ENCODE peak calls at places on chromosomes 12 and 14, in six cellular contexts. One of them, this sample, is unnamed.

GRCh38 chr14:70045715-70046535 is 142.8 kb downstream of the SLC8A3 start:
- DNase-seq in AG10803: peak; percentile 43
- DNase-seq in fibroblast of lung: peak; percentile 44
- DNase-seq in right lobe of liver: peak; percentile 85
- DNase-seq in CD8-positive, alpha-beta T cell: no peak
- DNase-seq in esophagus squamous epithelium: no peak
- DNase-seq in this sample: no peak

GRCh38 chr12:114876968-114877680 is 193.1 kb upstream of the TBX3 start:
- DNase-seq in AG10803: no peak
- DNase-seq in fibroblast of lung: no peak
- DNase-seq in right lobe of liver: no peak
- DNase-seq in CD8-positive, alpha-beta T cell: no peak
- DNase-seq in esophagus squamous epithelium: no peak
- DNase-seq in this sample: no peak

GRCh38 chr14:64838656-64839055 is 41.1 kb downstream of the SPTB start:
- DNase-seq in AG10803: no peak
- DNase-seq in fibroblast of lung: no peak
- DNase-seq in right lobe of liver: no peak
- DNase-seq in CD8-positive, alpha-beta T cell: no peak
- DNase-seq in esophagus squamous epithelium: no peak
- DNase-seq in this sample: no peak

GRCh38 chr14:53519137-53519536 is 366.0 kb upstream of the DDHD1 start:
- DNase-seq in AG10803: peak; percentile 56
- DNase-seq in fibroblast of lung: no peak
- DNase-seq in right lobe of liver: no peak
- DNase-seq in CD8-positive, alpha-beta T cell: no peak
- DNase-seq in esophagus squamous epithelium: no peak
- DNase-seq in this sample: no peak

GRCh38 chr12:76117067-76117691 is 32.7 kb upstream of the NAP1L1 start:
- DNase-seq in AG10803: no peak
- DNase-seq in fibroblast of lung: no peak
- DNase-seq in right lobe of liver: no peak
- DNase-seq in CD8-positive, alpha-beta T cell: no peak
- DNase-seq in esophagus squamous epithelium: no peak
- DNase-seq in this sample: no peak

GRCh38 chr12:14283489-14284144 is 81.9 kb upstream of the ATF7IP start:
- DNase-seq in AG10803: no peak
- DNase-seq in fibroblast of lung: no peak
- DNase-seq in right lobe of liver: no peak
- DNase-seq in CD8-positive, alpha-beta T cell: no peak
- DNase-seq in esophagus squamous epithelium: no peak
- DNase-seq in this sample: no peak

GRCh38 chr12:57258977-57259970 is 8.3 kb upstream of the STAC3 start:
- DNase-seq in AG10803: no peak
- DNase-seq in fibroblast of lung: peak; percentile 44
- DNase-seq in right lobe of liver: peak; percentile 77
- DNase-seq in CD8-positive, alpha-beta T cell: no peak
- DNase-seq in esophagus squamous epithelium: no peak
- DNase-seq in this sample: no peak

GRCh38 chr12:24081581-24081980 is 132.1 kb upstream of the SOX5 start:
- DNase-seq in AG10803: no peak
- DNase-seq in fibroblast of lung: no peak
- DNase-seq in right lobe of liver: no peak
- DNase-seq in CD8-positive, alpha-beta T cell: no peak
- DNase-seq in esophagus squamous epithelium: no peak
- DNase-seq in this sample: no peak

GRCh38 chr12:115294443-115295133 is 610.6 kb upstream of the TBX3 start:
- DNase-seq in AG10803: no peak
- DNase-seq in fibroblast of lung: peak; percentile 43
- DNase-seq in right lobe of liver: no peak
- DNase-seq in CD8-positive, alpha-beta T cell: no peak
- DNase-seq in esophagus squamous epithelium: no peak
- DNase-seq in this sample: no peak

GRCh38 chr12:16515666-16516065 is 90.3 kb downstream of the LMO3 start:
- DNase-seq in AG10803: peak; percentile 28
- DNase-seq in fibroblast of lung: peak; percentile 35
- DNase-seq in right lobe of liver: no peak
- DNase-seq in CD8-positive, alpha-beta T cell: no peak
- DNase-seq in esophagus squamous epithelium: no peak
- DNase-seq in this sample: no peak

GRCh38 chr12:54870048-54870447 is 15.7 kb downstream of the MUCL1 start:
- DNase-seq in AG10803: no peak
- DNase-seq in fibroblast of lung: no peak
- DNase-seq in right lobe of liver: no peak
- DNase-seq in CD8-positive, alpha-beta T cell: no peak
- DNase-seq in esophagus squamous epithelium: no peak
- DNase-seq in this sample: no peak

GRCh38 chr12:132707241-132707640 is 3.4 kb upstream of the PGAM5 start:
- DNase-seq in AG10803: no peak
- DNase-seq in fibroblast of lung: no peak
- DNase-seq in right lobe of liver: no peak
- DNase-seq in CD8-positive, alpha-beta T cell: no peak
- DNase-seq in esophagus squamous epithelium: no peak
- DNase-seq in this sample: no peak

GRCh38 chr14:75711134-75711795 is 50.2 kb downstream of the TTLL5 start:
- DNase-seq in AG10803: peak; percentile 71
- DNase-seq in fibroblast of lung: peak; percentile 75
- DNase-seq in right lobe of liver: no peak
- DNase-seq in CD8-positive, alpha-beta T cell: no peak
- DNase-seq in esophagus squamous epithelium: no peak
- DNase-seq in this sample: peak; percentile 24

GRCh38 chr12:28108599-28108998 is 81.7 kb upstream of the CCDC91 start:
- DNase-seq in AG10803: peak; percentile 21
- DNase-seq in fibroblast of lung: no peak
- DNase-seq in right lobe of liver: no peak
- DNase-seq in CD8-positive, alpha-beta T cell: no peak
- DNase-seq in esophagus squamous epithelium: no peak
- DNase-seq in this sample: no peak

GRCh38 chr12:93727195-93727811 is 50.1 kb downstream of the CRADD start:
- DNase-seq in AG10803: no peak
- DNase-seq in fibroblast of lung: no peak
- DNase-seq in right lobe of liver: no peak
- DNase-seq in CD8-positive, alpha-beta T cell: no peak
- DNase-seq in esophagus squamous epithelium: no peak
- DNase-seq in this sample: no peak

DNA sequence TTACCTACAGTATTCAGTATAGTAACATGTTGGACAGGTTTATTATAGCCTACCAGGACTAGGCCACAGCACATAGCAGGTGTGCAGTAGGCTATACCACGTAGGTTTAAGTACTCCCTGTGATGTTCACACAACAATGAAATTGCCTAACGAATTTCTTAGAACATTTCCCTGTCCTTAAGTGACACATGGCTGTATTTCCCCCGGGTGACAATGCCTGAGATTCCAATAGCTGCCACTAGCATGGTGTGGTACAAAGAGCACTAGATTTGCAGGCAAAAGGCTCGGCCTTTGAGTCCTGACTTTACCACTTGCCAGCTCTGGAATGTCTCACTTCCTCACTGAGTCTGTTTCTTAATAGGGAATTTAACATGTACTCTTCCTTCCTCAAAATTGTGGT is 19.7 kb downstream of the PTPN21 start:
- DNase-seq in AG10803: peak; percentile 25
- DNase-seq in fibroblast of lung: no peak
- DNase-seq in right lobe of liver: no peak
- DNase-seq in CD8-positive, alpha-beta T cell: no peak
- DNase-seq in esophagus squamous epithelium: no peak
- DNase-seq in this sample: no peak
- TF ChIP-seq CTCF in AG10803: peak; percentile 3
- TF ChIP-seq CTCF in fibroblast of lung: no peak
- TF ChIP-seq CTCF in right lobe of liver: peak; percentile 5
- TF ChIP-seq CTCF in CD8-positive, alpha-beta T cell: no peak
- TF ChIP-seq CTCF in esophagus squamous epithelium: no peak
- TF ChIP-seq CTCF in this sample: no peak

GRCh38 chr14:30692669-30693068 is 70.5 kb downstream of the SCFD1 start:
- DNase-seq in AG10803: no peak
- DNase-seq in fibroblast of lung: no peak
- DNase-seq in right lobe of liver: no peak
- DNase-seq in CD8-positive, alpha-beta T cell: no peak
- DNase-seq in esophagus squamous epithelium: no peak
- DNase-seq in this sample: no peak

DNA sequence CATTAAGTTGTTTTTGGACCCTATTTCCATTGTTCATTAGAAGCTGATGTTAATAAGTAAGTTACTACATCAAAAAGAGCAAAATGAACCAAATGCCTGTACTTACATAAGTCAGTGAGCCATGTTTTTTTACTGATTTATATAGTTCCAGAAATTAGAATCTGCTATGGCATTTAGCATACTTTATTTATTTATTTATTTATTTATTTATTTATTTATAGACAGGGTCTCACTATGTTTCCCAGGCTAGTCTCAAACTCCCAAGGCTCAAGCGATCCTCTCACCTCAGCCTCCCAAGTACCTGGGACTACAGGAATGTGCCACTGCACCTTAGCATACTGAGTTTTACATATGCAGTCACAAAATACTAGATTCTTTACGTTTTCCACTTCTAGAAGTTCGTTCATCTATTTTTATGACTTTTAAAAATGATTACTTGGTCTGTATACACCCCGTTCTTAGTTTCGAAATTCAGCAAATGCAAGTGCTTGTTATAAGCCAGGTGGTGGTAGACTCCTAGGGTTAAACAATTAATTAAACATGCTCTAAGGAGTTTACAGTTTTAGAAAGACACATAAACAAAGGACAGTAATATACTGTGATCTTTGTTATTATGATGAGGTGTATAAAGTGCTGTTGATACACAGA is 69.8 kb downstream of the SCFD1 start:
- DNase-seq in AG10803: no peak
- DNase-seq in fibroblast of lung: no peak
- DNase-seq in right lobe of liver: no peak
- DNase-seq in CD8-positive, alpha-beta T cell: no peak
- DNase-seq in esophagus squamous epithelium: no peak
- DNase-seq in this sample: no peak
- H3K4me3 ChIP-seq in AG10803: no peak overlapping the region
- H3K4me3 ChIP-seq in fibroblast of lung: no peak overlapping the region
- H3K4me3 ChIP-seq in right lobe of liver: no peak overlapping the region
- H3K4me3 ChIP-seq in CD8-positive, alpha-beta T cell: no peak overlapping the region
- H3K4me3 ChIP-seq in esophagus squamous epithelium: no peak overlapping the region
- H3K4me3 ChIP-seq in this sample: no peak overlapping the region

DNA sequence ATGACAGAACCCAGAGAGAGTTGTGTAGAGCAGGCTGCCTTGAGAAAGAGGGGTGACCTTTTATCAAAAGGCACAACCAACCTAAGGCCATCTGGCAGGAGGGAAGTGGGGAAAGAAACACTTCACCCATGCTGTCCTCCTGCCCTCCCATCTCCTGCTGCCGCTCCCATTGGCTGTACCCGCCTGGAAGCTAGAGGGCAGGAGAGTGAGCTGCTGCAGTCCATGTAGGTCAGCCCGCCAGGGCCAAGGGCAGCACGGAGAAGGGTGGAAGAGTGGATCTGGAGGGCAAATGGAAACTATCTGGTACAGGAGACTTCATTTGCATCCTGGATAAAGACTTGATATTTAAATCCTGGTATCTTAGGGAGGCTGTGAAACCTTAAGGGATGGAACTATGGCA is 11.5 kb upstream of the CABP1 start:
- DNase-seq in AG10803: no peak
- DNase-seq in fibroblast of lung: no peak
- DNase-seq in right lobe of liver: peak; percentile 36
- DNase-seq in CD8-positive, alpha-beta T cell: no peak
- DNase-seq in esophagus squamous epithelium: no peak
- DNase-seq in this sample: no peak
- TF ChIP-seq CTCF in AG10803: no peak
- TF ChIP-seq CTCF in fibroblast of lung: no peak
- TF ChIP-seq CTCF in right lobe of liver: peak; percentile 31
- TF ChIP-seq CTCF in CD8-positive, alpha-beta T cell: no peak
- TF ChIP-seq CTCF in esophagus squamous epithelium: no peak
- TF ChIP-seq CTCF in this sample: no peak

GRCh38 chr14:48983355-48983888 is 602.8 kb downstream of the RPS29 start:
- DNase-seq in AG10803: no peak
- DNase-seq in fibroblast of lung: no peak
- DNase-seq in right lobe of liver: no peak
- DNase-seq in CD8-positive, alpha-beta T cell: no peak
- DNase-seq in esophagus squamous epithelium: no peak
- DNase-seq in this sample: no peak
- H3K4me3 ChIP-seq in AG10803: no peak overlapping the region
- H3K4me3 ChIP-seq in fibroblast of lung: no peak overlapping the region
- H3K4me3 ChIP-seq in right lobe of liver: no peak overlapping the region
- H3K4me3 ChIP-seq in CD8-positive, alpha-beta T cell: no peak overlapping the region
- H3K4me3 ChIP-seq in esophagus squamous epithelium: no peak overlapping the region
- H3K4me3 ChIP-seq in this sample: no peak overlapping the region

GRCh38 chr12:3884671-3885070 is 11.5 kb upstream of the PARP11 start:
- DNase-seq in AG10803: no peak
- DNase-seq in fibroblast of lung: no peak
- DNase-seq in right lobe of liver: no peak
- DNase-seq in CD8-positive, alpha-beta T cell: no peak
- DNase-seq in esophagus squamous epithelium: no peak
- DNase-seq in this sample: no peak

GRCh38 chr12:3885179-3886094 is 12.2 kb upstream of the PARP11 start:
- DNase-seq in AG10803: peak; percentile 41
- DNase-seq in fibroblast of lung: peak; percentile 77
- DNase-seq in right lobe of liver: no peak
- DNase-seq in CD8-positive, alpha-beta T cell: peak; percentile 28
- DNase-seq in esophagus squamous epithelium: no peak
- DNase-seq in this sample: no peak

GRCh38 chr12:3882396-3882795 is 9.2 kb upstream of the PARP11 start:
- DNase-seq in AG10803: no peak
- DNase-seq in fibroblast of lung: no peak
- DNase-seq in right lobe of liver: no peak
- DNase-seq in CD8-positive, alpha-beta T cell: no peak
- DNase-seq in esophagus squamous epithelium: no peak
- DNase-seq in this sample: no peak

GRCh38 chr12:3881208-3881980 is 8.2 kb upstream of the PARP11 start:
- DNase-seq in AG10803: no peak
- DNase-seq in fibroblast of lung: no peak
- DNase-seq in right lobe of liver: no peak
- DNase-seq in CD8-positive, alpha-beta T cell: no peak
- DNase-seq in esophagus squamous epithelium: no peak
- DNase-seq in this sample: no peak

DNA sequence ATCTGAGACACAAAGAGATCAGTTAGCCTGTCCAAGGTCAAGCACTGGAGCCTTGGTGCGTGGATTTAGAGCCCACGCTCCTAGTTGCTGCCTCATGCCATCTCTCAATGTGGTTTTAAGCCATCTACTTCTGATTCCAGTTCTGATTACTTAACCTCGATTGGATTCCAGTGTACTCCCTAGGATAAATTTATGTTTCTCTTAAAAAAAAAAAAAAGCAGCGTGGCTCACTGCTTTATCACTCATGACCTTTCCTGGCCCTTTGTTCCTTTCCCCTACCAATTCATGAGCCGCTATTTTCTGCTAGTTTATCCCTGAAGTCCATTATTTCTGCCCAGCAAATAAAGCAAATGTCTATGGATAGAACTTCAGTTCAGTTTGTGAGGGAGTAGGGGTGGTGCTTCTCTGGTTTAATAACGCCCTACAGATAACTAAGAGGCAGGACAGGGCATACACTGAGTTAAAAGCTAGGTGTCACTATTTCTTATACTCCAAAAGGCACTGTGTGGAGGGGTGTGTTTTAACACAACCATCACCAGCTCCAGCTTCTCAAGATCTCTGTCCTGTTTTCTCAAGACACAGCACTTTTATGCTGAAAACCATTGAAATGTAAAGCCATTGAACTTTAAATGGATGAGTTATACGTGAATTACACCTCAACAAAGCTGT is 9.8 kb upstream of the PARP11 start:
- DNase-seq in AG10803: no peak
- DNase-seq in fibroblast of lung: peak; percentile 31
- DNase-seq in right lobe of liver: no peak
- DNase-seq in CD8-positive, alpha-beta T cell: no peak
- DNase-seq in esophagus squamous epithelium: no peak
- DNase-seq in this sample: no peak
- TF ChIP-seq CTCF in AG10803: peak; percentile 36
- TF ChIP-seq CTCF in fibroblast of lung: no peak
- TF ChIP-seq CTCF in right lobe of liver: peak; percentile 42
- TF ChIP-seq CTCF in CD8-positive, alpha-beta T cell: no peak
- TF ChIP-seq CTCF in esophagus squamous epithelium: peak; percentile 7
- TF ChIP-seq CTCF in this sample: peak; percentile 4

This sample was measured in AG04449.